ENCODE peak calls at places on chromosomes 3 and 15, in seven cellular contexts. H is HFFc6, O is H54, R is hypothalamus, U is iris pigment epithelial cell, Q is tibial artery, D is HTR-8/SVneo. A is an unnamed sample.

GRCh38 chr15:39608741-39609140 is 27.9 kb downstream of the THBS1 start:
- DNase-seq in H (no peak), O (no peak), R (no peak), U (no peak), Q (no peak), D (no peak), A (no peak)

GRCh38 chr3:12734960-12735359 is 24.1 kb downstream of the TMEM40 start:
- DNase-seq in H (no peak), O (no peak), R (no peak), U (no peak), Q (no peak), D (no peak), A (no peak)

GRCh38 chr3:11134794-11135193 is 19.5 kb upstream of the HRH1 start:
- DNase-seq in H (peak), O (no peak), R (no peak), U (peak), Q (no peak), D (no peak), A (no peak)

GRCh38 chr3:2623463-2623862 is 486.7 kb downstream of the IL5RA start:
- DNase-seq in H (no peak), O (no peak), R (no peak), U (peak), Q (no peak), D (no peak), A (no peak)

GRCh38 chr3:171825222-171825828 is 15.0 kb upstream of the PLD1 start:
- DNase-seq in H (peak), O (no peak), R (no peak), U (peak), Q (no peak), D (peak), A (no peak)

GRCh38 chr3:140834266-140835037 is 107.2 kb upstream of the SLC25A36 start:
- DNase-seq in H (no peak), O (peak), R (no peak), U (peak), Q (no peak), D (no peak), A (peak)

GRCh38 chr3:64650096-64650622 is 37.6 kb downstream of the ADAMTS9 start:
- DNase-seq in H (no peak), O (no peak), R (no peak), U (no peak), Q (no peak), D (no peak), A (no peak)

GRCh38 chr3:169812124-169812843 is 386 bp upstream of the LRRIQ4 start:
- DNase-seq in H (peak), O (peak), R (peak), U (peak), Q (peak), D (no peak), A (peak)

GRCh38 chr3:146184616-146185015 is 23.6 kb upstream of the PLOD2 start:
- DNase-seq in H (peak), O (no peak), R (no peak), U (no peak), Q (no peak), D (no peak), A (no peak)

GRCh38 chr15:50816191-50816590 is 50.7 kb upstream of the SPPL2A start:
- DNase-seq in H (no peak), O (no peak), R (no peak), U (no peak), Q (no peak), D (peak), A (no peak)

GRCh38 chr15:69194854-69195253 is 34.4 kb downstream of the GLCE start:
- DNase-seq in H (no peak), O (no peak), R (no peak), U (peak), Q (no peak), D (no peak), A (no peak)

GRCh38 chr15:92733934-92734521 is 78.5 kb upstream of the FAM174B start:
- DNase-seq in H (no peak), O (no peak), R (peak), U (peak), Q (no peak), D (no peak), A (no peak)

GRCh38 chr3:42518800-42519567 is 16.5 kb downstream of the VIPR1 start:
- DNase-seq in H (no peak), O (no peak), R (no peak), U (no peak), Q (no peak), D (no peak), A (no peak)

GRCh38 chr3:119604878-119605277 is 7.2 kb downstream of the PLA1A start:
- DNase-seq in H (peak), O (peak), R (no peak), U (peak), Q (no peak), D (no peak), A (no peak)

GRCh38 chr3:134351421-134351820 is 22.8 kb downstream of the AMOTL2 start:
- DNase-seq in H (peak), O (no peak), R (no peak), U (no peak), Q (no peak), D (no peak), A (no peak)

GRCh38 chr3:150765949-150766720 is 3.2 kb upstream of the SIAH2 start:
- DNase-seq in H (peak), O (no peak), R (no peak), U (peak), Q (no peak), D (no peak), A (no peak)

GRCh38 chr15:96336045-96336642 is 5.6 kb downstream of the NR2F2 start:
- DNase-seq in H (no peak), O (no peak), R (no peak), U (no peak), Q (no peak), D (no peak), A (no peak)

GRCh38 chr15:26838742-26839460 is 28.0 kb upstream of the GABRA5 start:
- DNase-seq in H (no peak), O (peak), R (no peak), U (no peak), Q (no peak), D (no peak), A (no peak)

GRCh38 chr3:110384601-110385000 is 687.0 kb upstream of the NECTIN3 start:
- DNase-seq in H (peak), O (no peak), R (no peak), U (peak), Q (no peak), D (no peak), A (no peak)

GRCh38 chr15:25900901-25901300 is 37.8 kb upstream of the ATP10A start:
- DNase-seq in H (peak), O (no peak), R (no peak), U (no peak), Q (no peak), D (no peak), A (no peak)

GRCh38 chr3:52039846-52040245 is 16.5 kb downstream of the DUSP7 start:
- DNase-seq in H (no peak), O (no peak), R (peak), U (no peak), Q (peak), D (no peak), A (no peak)

GRCh38 chr3:53109190-53109589 is 21.0 kb downstream of the RFT1 start:
- DNase-seq in H (peak), O (peak), R (no peak), U (peak), Q (no peak), D (peak), A (no peak)

GRCh38 chr15:33852094-33852493 is 116.2 kb upstream of the CHRM5 start:
- DNase-seq in H (peak), O (no peak), R (no peak), U (peak), Q (no peak), D (no peak), A (no peak)

GRCh38 chr3:135238201-135238600 is 443.1 kb downstream of the EPHB1 start:
- DNase-seq in H (no peak), O (no peak), R (no peak), U (no peak), Q (no peak), D (no peak), A (peak)

GRCh38 chr3:17077614-17078013 is 192.9 kb downstream of the PLCL2 start:
- DNase-seq in H (no peak), O (no peak), R (no peak), U (no peak), Q (no peak), D (no peak), A (no peak)

GRCh38 chr3:161420746-161421145 is 49.4 kb upstream of the SPTSSB start:
- DNase-seq in H (no peak), O (no peak), R (no peak), U (peak), Q (no peak), D (peak), A (peak)

GRCh38 chr3:87498358-87499080 is 222.1 kb upstream of the POU1F1 start:
- DNase-seq in H (no peak), O (no peak), R (no peak), U (no peak), Q (no peak), D (no peak), A (no peak)

GRCh38 chr3:46102780-46103130 is 75.5 kb upstream of the XCR1 start:
- DNase-seq in H (no peak), O (no peak), R (no peak), U (no peak), Q (no peak), D (no peak), A (no peak)

GRCh38 chr3:188914556-188914955 is 257.2 kb upstream of the TPRG1 start:
- DNase-seq in H (peak), O (no peak), R (no peak), U (peak), Q (no peak), D (no peak), A (no peak)

GRCh38 chr3:58306662-58307286 is 454 bp downstream of the HTD2 start:
- DNase-seq in H (peak), O (no peak), R (no peak), U (peak), Q (peak), D (no peak), A (peak)

GRCh38 chr3:66483006-66483928 is 17.6 kb downstream of the LRIG1 start:
- DNase-seq in H (no peak), O (no peak), R (peak), U (peak), Q (peak), D (no peak), A (peak)

GRCh38 chr3:36701903-36702374 is 62.4 kb downstream of the DCLK3 start:
- DNase-seq in H (peak), O (no peak), R (no peak), U (peak), Q (no peak), D (no peak), A (no peak)

GRCh38 chr15:81292516-81293001 is 31.4 kb downstream of the STARD5 start:
- DNase-seq in H (no peak), O (no peak), R (no peak), U (no peak), Q (peak), D (no peak), A (no peak)

GRCh38 chr3:194767430-194768207 is 81.9 kb downstream of the FAM43A start:
- DNase-seq in H (no peak), O (no peak), R (no peak), U (no peak), Q (no peak), D (no peak), A (no peak)

GRCh38 chr3:14324224-14324944 is 78.0 kb upstream of the SLC6A6 start:
- DNase-seq in H (peak), O (peak), R (no peak), U (no peak), Q (peak), D (peak), A (no peak)

GRCh38 chr15:49810651-49811175 is 189.9 kb downstream of the DTWD1 start:
- DNase-seq in H (no peak), O (no peak), R (no peak), U (no peak), Q (no peak), D (no peak), A (no peak)

GRCh38 chr3:115239717-115240116 is 92.6 kb upstream of the ZBTB20 start:
- DNase-seq in H (peak), O (peak), R (peak), U (peak), Q (peak), D (peak), A (peak)

GRCh38 chr3:120147072-120147871 is 53.0 kb upstream of the GSK3B start:
- DNase-seq in H (no peak), O (no peak), R (no peak), U (no peak), Q (no peak), D (no peak), A (peak)

GRCh38 chr15:77959094-77959879 is 118.2 kb downstream of the TBC1D2B start:
- DNase-seq in H (peak), O (peak), R (peak), U (peak), Q (peak), D (peak), A (peak)